ENCODE peak calls at places on chromosomes 13 and 19, in four cellular contexts. V, G, U and W are unnamed samples. For H3K4me1, the result is how much of the 10 kb centered on the place peaks cover.

GRCh38 chr13:97276862-97277269 is 54.7 kb downstream of the MBNL2 start:
- DNase-seq in V (no peak), U (no peak), G (no peak), W (no peak)

GRCh38 chr19:48560095-48560530 is 8.1 kb downstream of the SULT2B1 start:
- DNase-seq in U (peak), V (no peak), G (no peak), W (no peak)

GRCh38 chr19:292281-292884 is 1.2 kb upstream of the PLPP2 start:
- DNase-seq in U (no peak), G (no peak), V (no peak), W (no peak)

GRCh38 chr13:109192306-109192705 is 562.9 kb downstream of the MYO16 start:
- DNase-seq in V (no peak), G (no peak), U (no peak), W (no peak)

GRCh38 chr13:98475521-98475920 is 101.4 kb downstream of the STK24 start:
- DNase-seq in V (no peak), G (no peak), U (no peak), W (no peak)

GRCh38 chr19:12783849-12784393 is 7.4 kb upstream of the JUNB start:
- DNase-seq in G (no peak), V (no peak), U (no peak), W (peak)

GRCh38 chr19:4700573-4700970 is 23.1 kb downstream of the DPP9 start:
- DNase-seq in U (no peak), V (no peak), G (no peak), W (no peak)

GRCh38 chr19:34994643-34995471 is 5.3 kb upstream of the GRAMD1A start:
- DNase-seq in U (no peak), G (no peak), V (no peak), W (no peak)

GRCh38 chr19:27777242-27777641 is 1435.7 kb downstream of the UQCRFS1 start:
- DNase-seq in V (no peak), U (no peak), G (no peak), W (no peak)

GRCh38 chr19:51887522-51888498 is at the start of gene ZNF577:
- DNase-seq in U (no peak), G (peak), V (peak), W (peak)

GRCh38 chr19:35490364-35490763 is at the start of gene KRTDAP:
- DNase-seq in V (no peak), G (no peak), U (no peak), W (no peak)

GRCh38 chr13:21998279-21998678 is 327.4 kb downstream of the FGF9 start:
- DNase-seq in G (no peak), V (no peak), U (no peak), W (no peak)

GRCh38 chr13:39402221-39402620 is 200.8 kb downstream of the LHFPL6 start:
- DNase-seq in G (no peak), V (no peak), U (no peak), W (no peak)

GRCh38 chr13:102659168-102659713 is 35.6 kb downstream of the METTL21C start:
- DNase-seq in V (no peak), U (no peak), G (no peak), W (no peak)

DNA sequence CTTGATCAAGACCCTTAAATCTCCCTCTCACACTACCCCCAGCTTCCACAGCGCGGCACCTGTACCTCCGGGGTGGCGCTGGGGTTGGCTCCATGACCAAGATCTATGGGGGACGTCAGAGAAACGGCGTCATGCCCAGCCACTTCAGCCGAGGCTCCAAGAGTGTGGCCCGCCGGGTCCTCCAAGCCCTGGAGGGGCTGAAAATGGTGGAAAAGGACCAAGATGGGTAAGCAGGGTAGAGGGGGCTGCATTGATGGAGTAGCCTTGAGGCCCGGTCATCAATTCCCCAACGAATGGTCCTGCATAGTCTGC is 8.1 kb upstream of the CD79A start:
- DNase-seq in G (no peak), U (no peak), V (no peak), W (no peak)
- H3K4me1 ChIP-seq in G (under half), U (half or more), V (under half), W (under half)

GRCh38 chr13:33272531-33273124 is 12.9 kb downstream of the STARD13 start:
- DNase-seq in V (no peak), U (no peak), G (no peak), W (no peak)
- TF ChIP-seq CTCF in V (no peak), U (no peak), G (no peak), W (no peak)

GRCh38 chr19:56118666-56119584 is 2.2 kb downstream of the ZNF787 start:
- DNase-seq in G (no peak), U (no peak), V (no peak), W (no peak)
- H3K4me3 ChIP-seq in G (peak), U (peak), V (peak), W (peak)

DNA sequence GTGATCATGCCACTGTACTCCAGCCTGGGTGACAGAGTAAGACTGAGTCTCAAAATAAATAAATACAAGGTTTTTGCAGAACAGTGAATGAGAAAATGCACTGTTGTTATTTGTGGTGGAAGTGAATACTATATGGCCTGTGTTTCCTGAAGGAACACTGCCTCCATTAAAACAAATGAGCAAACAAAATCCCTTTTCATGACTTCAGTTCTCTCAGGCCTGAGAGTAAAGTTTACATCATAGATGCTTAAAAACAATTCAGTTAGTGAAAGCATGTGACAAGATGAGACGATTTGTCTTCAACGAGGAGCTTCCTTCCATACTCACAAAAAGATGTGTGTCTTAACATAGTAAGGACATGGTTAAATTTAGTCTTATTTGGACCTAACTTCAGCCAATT is 14.4 kb downstream of the SPINT2 start:
- DNase-seq in G (no peak), U (no peak), V (no peak), W (no peak)
- H3K4me1 ChIP-seq in G (under half), U (under half), V (half or more), W (half or more)

DNA sequence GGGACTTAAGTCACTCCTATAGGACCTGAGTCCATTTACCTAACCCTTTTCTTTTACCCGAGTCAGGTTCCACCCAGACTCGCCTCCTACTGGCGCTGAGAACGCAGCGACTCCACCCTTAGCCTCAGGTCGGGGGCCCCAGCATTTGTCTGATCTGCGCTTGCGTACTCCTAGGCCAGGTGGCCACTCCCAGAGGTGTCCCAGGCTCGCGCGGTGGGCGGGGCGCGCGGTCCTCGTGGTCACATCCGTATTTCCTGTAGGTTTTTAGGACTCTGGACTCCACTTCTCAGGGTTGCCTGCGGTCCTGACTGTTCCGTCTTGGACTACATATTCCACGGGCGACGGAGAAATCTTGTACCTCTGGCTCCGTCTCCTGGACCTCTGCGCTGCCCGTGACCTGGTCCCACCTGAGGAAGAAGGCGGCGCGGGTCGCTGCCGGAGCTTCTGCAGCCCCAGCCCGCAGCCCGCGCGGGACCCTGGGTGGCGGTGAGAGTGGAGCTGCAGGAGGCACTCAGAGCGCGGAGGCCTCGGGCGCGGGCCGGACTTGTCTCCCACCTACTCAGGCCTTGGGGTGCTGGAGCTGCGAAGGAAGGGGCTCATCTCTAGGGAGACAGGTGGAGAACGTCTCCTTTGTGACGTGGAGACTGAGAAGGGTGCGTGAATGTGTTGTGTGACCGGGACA is 11.0 kb upstream of the ZNF573 start:
- DNase-seq in U (no peak), G (no peak), V (no peak), W (no peak)
- TF ChIP-seq CTCF in U (no peak), G (no peak), V (no peak), W (no peak)

DNA sequence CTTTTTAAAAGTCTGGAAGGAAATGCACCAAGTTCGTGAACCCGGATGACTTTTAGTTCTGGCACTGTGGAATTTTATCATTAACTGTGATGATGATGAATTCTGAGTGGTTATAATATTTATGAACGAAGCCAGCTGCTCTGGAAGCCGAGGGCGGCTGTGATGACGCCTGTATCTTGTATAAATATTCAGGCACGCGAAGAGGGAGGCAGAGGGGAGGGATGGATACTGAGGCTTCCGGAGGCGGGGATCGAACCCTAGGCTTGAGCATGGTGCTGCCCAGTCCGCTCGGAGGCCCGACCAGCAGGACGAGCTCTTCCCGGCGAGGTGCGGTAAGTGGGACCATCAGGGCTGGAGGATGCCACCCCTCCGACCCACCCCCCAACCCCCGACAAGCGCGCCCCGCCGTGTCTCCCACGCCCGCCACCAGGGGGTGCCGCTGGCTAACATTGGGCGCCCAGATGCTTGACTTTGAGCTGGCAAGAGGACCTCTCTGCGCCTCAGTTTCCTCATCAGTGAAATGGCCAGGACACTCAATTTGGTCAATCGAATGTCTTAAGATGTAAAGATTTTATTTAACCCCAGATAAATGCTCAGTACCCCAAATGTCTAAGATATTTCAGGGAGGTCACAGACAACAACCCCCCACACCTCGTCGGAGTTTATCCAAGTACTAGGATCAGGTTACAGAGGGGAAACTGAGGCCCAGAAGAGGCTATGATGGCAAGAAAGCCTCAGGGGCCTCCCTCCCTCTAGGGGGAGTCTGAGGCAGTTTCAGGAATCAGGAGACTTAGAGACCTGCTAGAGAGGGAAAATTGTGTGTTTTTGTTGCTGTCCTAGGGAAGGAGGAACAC is 4.5 kb upstream of the RAB3A start:
- DNase-seq in G (no peak), V (no peak), U (peak), W (no peak)
- H3K4me3 ChIP-seq in G (no peak), V (no peak), U (no peak), W (no peak)

GRCh38 chr19:33938821-33939220 is 142.2 kb downstream of the KCTD15 start:
- DNase-seq in U (no peak), V (no peak), G (no peak), W (no peak)
- H3K4me1 ChIP-seq in U (under half), V (under half), G (under half), W (under half)